ENCODE peak calls at places on chromosome 4, in ten cellular contexts. K is fibroblast of mammary gland, Z is heart right ventricle, Y is nephron progenitor cell, H is SK-N-SH, Q is HepG2, L is neural crest cell, N is AG04449, A is GM13976, O is breast epithelium. G is an unnamed sample.

GRCh38 chr4:108139089-108139488 is 29.6 kb downstream of the LEF1 start:
- DNase-seq in K (no peak), Z (no peak), Y (no peak), H (no peak), Q (no peak), L (no peak), N (no peak), A (no peak), O (no peak), G (no peak)

GRCh38 chr4:182874158-182874855 is 42.9 kb downstream of the DCTD start:
- DNase-seq in K (no peak), Z (no peak), Y (no peak), H (no peak), Q (no peak), L (no peak), N (no peak), A (no peak), O (no peak), G (no peak)

GRCh38 chr4:147456706-147457105 is 24.2 kb upstream of the EDNRA start:
- DNase-seq in K (no peak), Z (no peak), Y (no peak), H (no peak), Q (no peak), L (no peak), N (no peak), A (no peak), O (no peak), G (no peak)

GRCh38 chr4:57039345-57039744 is 60.6 kb downstream of the POLR2B start:
- DNase-seq in K (no peak), Z (no peak), Y (no peak), H (no peak), Q (no peak), L (no peak), N (no peak), A (no peak), O (no peak), G (no peak)

GRCh38 chr4:77593993-77594392 is 11.6 kb upstream of the CXCL13 start:
- DNase-seq in K (no peak), Z (no peak), Y (no peak), H (no peak), Q (no peak), L (no peak), N (no peak), A (no peak), O (no peak), G (no peak)

GRCh38 chr4:66927937-66928336 is 617.4 kb downstream of the CENPC start:
- DNase-seq in K (no peak), Z (no peak), Y (no peak), H (no peak), Q (no peak), L (no peak), N (no peak), A (no peak), O (no peak), G (no peak)

GRCh38 chr4:146976145-146976544 is 30.5 kb upstream of the TTC29 start:
- DNase-seq in K (no peak), Z (no peak), Y (no peak), H (no peak), Q (no peak), L (no peak), N (no peak), A (no peak), O (no peak), G (no peak)

GRCh38 chr4:4386296-4386735 is 586 bp upstream of the NSG1 start:
- DNase-seq in K (no peak), Z (no peak), Y (peak), H (peak), Q (no peak), L (no peak), N (no peak), A (no peak), O (no peak), G (no peak)

GRCh38 chr4:109969909-109970308 is 57.2 kb downstream of the EGF start:
- DNase-seq in K (no peak), Z (no peak), Y (no peak), H (no peak), Q (peak), L (no peak), N (no peak), A (no peak), O (no peak), G (no peak)

GRCh38 chr4:110196871-110197420 is 1.5 kb downstream of the ELOVL6 start:
- DNase-seq in K (peak), Z (no peak), Y (peak), H (peak), Q (no peak), L (peak), N (no peak), A (peak), O (peak), G (no peak)

GRCh38 chr4:106038908-106039307 is 143.6 kb downstream of the NPNT start:
- DNase-seq in K (no peak), Z (no peak), Y (no peak), H (no peak), Q (no peak), L (no peak), N (no peak), A (no peak), O (no peak), G (no peak)

GRCh38 chr4:10106421-10107039 is 10.1 kb downstream of the WDR1 start:
- DNase-seq in K (peak), Z (no peak), Y (no peak), H (peak), Q (no peak), L (no peak), N (peak), A (no peak), O (no peak), G (peak)

GRCh38 chr4:190014771-190015537 is 12.1 kb downstream of the FRG2 start:
- DNase-seq in K (no peak), Z (no peak), Y (no peak), H (peak), Q (no peak), L (no peak), N (no peak), A (peak), O (no peak), G (no peak)

GRCh38 chr4:75726577-75726976 is 2.2 kb downstream of the USO1 start:
- DNase-seq in K (peak), Z (no peak), Y (no peak), H (no peak), Q (no peak), L (no peak), N (no peak), A (no peak), O (no peak), G (no peak)

GRCh38 chr4:14856076-14856926 is 146.0 kb upstream of the CPEB2 start:
- DNase-seq in K (peak), Z (no peak), Y (no peak), H (no peak), Q (peak), L (no peak), N (peak), A (peak), O (no peak), G (peak)

GRCh38 chr4:87985097-87985886 is 9.8 kb downstream of the SPP1 start:
- DNase-seq in K (peak), Z (peak), Y (peak), H (peak), Q (peak), L (peak), N (no peak), A (no peak), O (no peak), G (no peak)

GRCh38 chr4:99537674-99538073 is 26.2 kb downstream of the TRMT10A start:
- DNase-seq in K (no peak), Z (no peak), Y (no peak), H (no peak), Q (no peak), L (no peak), N (no peak), A (no peak), O (no peak), G (no peak)

GRCh38 chr4:179417357-179417756 is 1975.1 kb upstream of the AGA start:
- DNase-seq in K (no peak), Z (no peak), Y (no peak), H (no peak), Q (no peak), L (no peak), N (no peak), A (no peak), O (no peak), G (no peak)

GRCh38 chr4:180542445-180543100 is 1700.6 kb upstream of the TENM3 start:
- DNase-seq in K (peak), Z (no peak), Y (no peak), H (no peak), Q (no peak), L (no peak), N (no peak), A (no peak), O (no peak), G (peak)

GRCh38 chr4:7462509-7462971 is 27.8 kb upstream of the PSAPL1 start:
- DNase-seq in K (peak), Z (no peak), Y (no peak), H (peak), Q (peak), L (no peak), N (no peak), A (no peak), O (no peak), G (no peak)

GRCh38 chr4:128840711-128841318 is 31.3 kb downstream of the JADE1 start:
- DNase-seq in K (no peak), Z (no peak), Y (no peak), H (no peak), Q (no peak), L (no peak), N (no peak), A (no peak), O (no peak), G (no peak)

GRCh38 chr4:99755223-99755944 is 61.2 kb upstream of the DAPP1 start:
- DNase-seq in K (peak), Z (no peak), Y (no peak), H (no peak), Q (no peak), L (no peak), N (no peak), A (no peak), O (no peak), G (no peak)

DNA sequence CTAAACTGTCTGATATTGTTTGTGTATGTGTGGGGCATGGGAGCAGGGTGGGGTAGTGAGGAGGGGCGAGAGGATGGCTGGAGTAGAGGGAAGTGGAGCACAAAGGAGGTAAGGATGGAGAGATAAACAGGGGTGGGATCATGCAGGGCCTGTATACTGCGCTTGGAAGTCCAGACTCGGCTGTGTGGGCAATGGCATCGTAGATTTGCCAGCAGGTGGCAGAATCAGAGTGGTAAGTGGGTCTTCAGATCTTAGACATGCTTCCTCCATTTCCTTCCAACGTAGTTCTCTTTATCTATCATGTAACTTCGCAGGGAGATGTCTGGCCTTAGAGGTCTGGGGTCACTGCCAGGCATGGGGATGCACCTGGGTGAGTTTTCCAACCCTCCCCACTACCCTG is 155.5 kb downstream of the PDGFRA start:
- DNase-seq in K (peak), Z (no peak), Y (no peak), H (no peak), Q (peak), L (no peak), N (no peak), A (no peak), O (no peak), G (no peak)
- TF ChIP-seq CTCF in K (peak), Z (no peak), Y (no peak), H (peak), Q (peak), L (peak), N (peak), A (peak), O (no peak), G (peak)

GRCh38 chr4:62706423-62706822 is 1506.3 kb downstream of the ADGRL3 start:
- DNase-seq in K (no peak), Z (no peak), Y (no peak), H (no peak), Q (no peak), L (no peak), N (no peak), A (no peak), O (no peak), G (no peak)
- TF ChIP-seq CTCF in K (no peak), Z (no peak), Y (no peak), H (no peak), Q (no peak), L (no peak), N (no peak), A (no peak), O (no peak), G (no peak)

GRCh38 chr4:138063581-138063980 is 178.6 kb downstream of the SLC7A11 start:
- DNase-seq in K (no peak), Z (no peak), Y (no peak), H (no peak), Q (no peak), L (no peak), N (no peak), A (no peak), O (no peak), G (no peak)

GRCh38 chr4:138062929-138063328 is 179.2 kb downstream of the SLC7A11 start:
- DNase-seq in K (peak), Z (no peak), Y (no peak), H (no peak), Q (no peak), L (no peak), N (no peak), A (no peak), O (no peak), G (no peak)
- TF ChIP-seq CTCF in K (peak), Z (no peak), Y (no peak), H (peak), Q (no peak), L (no peak), N (peak), A (no peak), O (no peak), G (no peak)

DNA sequence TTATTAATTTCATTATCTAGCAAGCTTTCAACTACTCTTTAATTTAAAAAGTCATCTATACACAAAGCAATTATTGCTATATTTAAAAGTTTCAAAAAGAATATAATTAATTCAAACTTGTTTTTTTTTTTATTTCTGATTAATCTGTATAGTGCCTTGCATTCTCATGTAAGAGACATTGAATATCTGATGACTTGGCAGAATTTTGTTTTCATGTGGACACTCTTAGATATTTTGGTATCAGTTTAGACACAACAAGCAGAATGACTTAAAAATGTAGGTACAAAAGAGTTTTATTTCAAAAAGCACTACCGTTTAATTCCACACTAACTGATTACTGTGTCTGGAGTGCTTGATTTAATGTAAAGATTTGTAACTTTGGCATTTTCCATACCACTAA is 1129.6 kb downstream of the PDHA2 start:
- DNase-seq in K (no peak), Z (no peak), Y (no peak), H (no peak), Q (no peak), L (no peak), N (no peak), A (no peak), O (no peak), G (no peak)
- TF ChIP-seq CTCF in K (no peak), Z (no peak), Y (no peak), H (no peak), Q (no peak), L (no peak), N (no peak), A (no peak), O (no peak), G (no peak)

GRCh38 chr4:101651778-101652177 is 138.8 kb upstream of the BANK1 start:
- DNase-seq in K (no peak), Z (peak), Y (no peak), H (no peak), Q (no peak), L (no peak), N (no peak), A (no peak), O (no peak), G (no peak)
- TF ChIP-seq CTCF in K (no peak), Z (no peak), Y (no peak), H (no peak), Q (no peak), L (no peak), N (no peak), A (no peak), O (no peak), G (no peak)

DNA sequence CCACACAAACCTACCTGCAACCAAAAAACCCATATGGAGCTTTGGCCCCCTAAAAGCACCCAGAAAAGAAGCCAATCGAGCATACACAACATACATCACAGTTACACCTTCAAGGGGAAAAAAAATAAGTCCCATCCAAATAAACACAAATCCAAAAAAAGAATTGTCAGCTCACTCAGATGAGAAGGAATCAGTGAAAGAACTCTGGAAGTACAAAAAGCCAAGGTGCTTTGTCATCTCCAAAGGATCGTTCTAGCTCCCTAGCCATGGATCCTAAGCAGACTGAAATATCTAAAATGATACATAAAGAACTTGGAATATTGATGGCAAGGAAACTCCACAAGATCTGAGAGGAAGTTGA is 119.2 kb downstream of the NEK1 start:
- DNase-seq in K (no peak), Z (no peak), Y (no peak), H (no peak), Q (no peak), L (no peak), N (no peak), A (no peak), O (no peak), G (no peak)
- TF ChIP-seq CTCF in K (no peak), Z (no peak), Y (no peak), H (no peak), Q (no peak), L (no peak), N (no peak), A (no peak), O (no peak), G (no peak)

GRCh38 chr4:602559-602942 is 22.8 kb upstream of the PDE6B start:
- DNase-seq in K (peak), Z (peak), Y (peak), H (peak), Q (peak), L (peak), N (no peak), A (peak), O (peak), G (no peak)
- TF ChIP-seq CTCF in K (peak), Z (no peak), Y (peak), H (peak), Q (peak), L (peak), N (no peak), A (peak), O (no peak), G (peak)

DNA sequence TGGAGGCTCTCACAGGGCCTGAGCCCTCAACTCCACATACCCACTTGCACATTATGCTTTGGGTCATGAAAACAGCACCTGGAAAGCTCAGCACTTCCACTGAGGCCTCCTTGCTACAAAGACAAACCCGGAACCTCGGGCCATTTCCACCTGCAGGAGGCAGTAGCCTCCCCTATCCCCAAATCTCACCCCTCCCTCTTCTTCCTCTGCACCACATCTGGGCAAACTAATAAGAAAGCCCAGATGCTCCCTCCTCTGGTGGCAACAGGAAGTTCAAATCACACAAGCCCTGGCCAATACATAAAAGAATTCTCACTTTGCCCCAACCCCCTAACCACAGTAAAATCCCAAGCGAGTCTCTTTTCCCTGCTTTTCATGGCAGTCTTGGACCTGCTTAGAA is 136.4 kb downstream of the MAPK10 start:
- DNase-seq in K (peak), Z (no peak), Y (peak), H (peak), Q (peak), L (no peak), N (no peak), A (no peak), O (no peak), G (no peak)
- TF ChIP-seq CTCF in K (peak), Z (no peak), Y (peak), H (peak), Q (peak), L (peak), N (peak), A (no peak), O (no peak), G (peak)